ENCODE peak calls at places on chromosomes 1 and 21, in seven cellular contexts. C is stomach; D is activated CD8-positive, alpha-beta memory T cell treated with anti-CD3 and anti-CD28 coated beads, Interleukin-2, amount 50 U/mL, for 48 hours; V is GM12865; F is NCI-H510A; I is NCI-H748 treated with DMSO at 0.1 percent for 48 hours; Q is AG08395. S is an unnamed sample.

GRCh38 chr21:23218667-23219066 is 2220.5 kb downstream of the NCAM2 start:
- DNase-seq in C (no peak), D (no peak), V (no peak), F (no peak), I (no peak), Q (no peak), S (no peak)

GRCh38 chr1:211606914-211607751 is 28.2 kb upstream of the SLC30A1 start:
- DNase-seq in C (no peak), D (no peak), V (peak), F (no peak), I (no peak), Q (no peak), S (no peak)

GRCh38 chr1:161420763-161421455 is 53.2 kb upstream of the CFAP126 start:
- DNase-seq in C (no peak), D (no peak), V (no peak), F (no peak), I (peak), Q (no peak), S (peak)

GRCh38 chr21:37166733-37167132 is 93.7 kb downstream of the TTC3 start:
- DNase-seq in C (no peak), D (no peak), V (peak), F (no peak), I (no peak), Q (no peak), S (no peak)

GRCh38 chr1:172764378-172764777 is 105.5 kb downstream of the FASLG start:
- DNase-seq in C (peak), D (no peak), V (no peak), F (no peak), I (no peak), Q (no peak), S (no peak)

GRCh38 chr1:169634145-169634544 is 4.2 kb upstream of the SELP start:
- DNase-seq in C (no peak), D (no peak), V (no peak), F (no peak), I (no peak), Q (no peak), S (no peak)

GRCh38 chr1:4638347-4638734 is 16.1 kb upstream of the AJAP1 start:
- DNase-seq in C (no peak), D (no peak), V (no peak), F (no peak), I (no peak), Q (no peak), S (peak)

GRCh38 chr1:50423670-50424000 is 392 bp upstream of the DMRTA2 start:
- DNase-seq in C (no peak), D (peak), V (peak), F (no peak), I (no peak), Q (no peak), S (peak)

GRCh38 chr21:39863111-39863510 is 4.1 kb upstream of the PCP4 start:
- DNase-seq in C (peak), D (no peak), V (no peak), F (peak), I (peak), Q (no peak), S (no peak)

GRCh38 chr1:118101445-118101844 is 83.6 kb downstream of the SPAG17 start:
- DNase-seq in C (no peak), D (no peak), V (no peak), F (no peak), I (peak), Q (peak), S (no peak)

GRCh38 chr1:220751130-220751529 is 3.0 kb downstream of the MTARC2 start:
- DNase-seq in C (peak), D (no peak), V (no peak), F (no peak), I (no peak), Q (no peak), S (no peak)

GRCh38 chr1:68113961-68114360 is 63.5 kb upstream of the DIRAS3 start:
- DNase-seq in C (no peak), D (no peak), V (no peak), F (no peak), I (no peak), Q (no peak), S (no peak)

GRCh38 chr1:214567481-214567980 is 16.1 kb upstream of the PTPN14 start:
- DNase-seq in C (no peak), D (no peak), V (no peak), F (no peak), I (no peak), Q (no peak), S (no peak)

GRCh38 chr1:11938722-11939526 is 4.4 kb downstream of the PLOD1 start:
- DNase-seq in C (no peak), D (no peak), V (no peak), F (no peak), I (no peak), Q (no peak), S (peak)

GRCh38 chr1:65221638-65222421 is 73.8 kb downstream of the AK4 start:
- DNase-seq in C (no peak), D (no peak), V (no peak), F (no peak), I (peak), Q (no peak), S (no peak)

GRCh38 chr1:48016526-48016925 is 19.3 kb upstream of the TRABD2B start:
- DNase-seq in C (no peak), D (no peak), V (no peak), F (no peak), I (no peak), Q (no peak), S (no peak)

GRCh38 chr1:209704584-209704983 is at the start of gene HSD11B1:
- DNase-seq in C (peak), D (no peak), V (no peak), F (no peak), I (no peak), Q (peak), S (no peak)

GRCh38 chr1:24283326-24284155 is 35.6 kb upstream of the GRHL3 start:
- DNase-seq in C (no peak), D (no peak), V (no peak), F (no peak), I (no peak), Q (peak), S (peak)

GRCh38 chr1:151539321-151540020 is 638 bp upstream of the TUFT1 start:
- DNase-seq in C (peak), D (peak), V (peak), F (peak), I (peak), Q (peak), S (peak)

GRCh38 chr1:8267307-8267706 is 50.6 kb upstream of the SLC45A1 start:
- DNase-seq in C (no peak), D (no peak), V (no peak), F (no peak), I (no peak), Q (no peak), S (no peak)

GRCh38 chr21:43866659-43867331 is 1.8 kb downstream of the AGPAT3 start:
- DNase-seq in C (peak), D (peak), V (peak), F (no peak), I (no peak), Q (no peak), S (peak)

GRCh38 chr1:118136511-118136937 is 48.5 kb downstream of the SPAG17 start:
- DNase-seq in C (no peak), D (peak), V (peak), F (no peak), I (no peak), Q (peak), S (peak)

GRCh38 chr1:41314376-41314775 is 46.9 kb upstream of the FOXO6 start:
- DNase-seq in C (no peak), D (no peak), V (no peak), F (no peak), I (no peak), Q (no peak), S (no peak)

GRCh38 chr21:38277501-38278111 is 20.8 kb downstream of the KCNJ15 start:
- DNase-seq in C (no peak), D (no peak), V (no peak), F (no peak), I (no peak), Q (peak), S (peak)

GRCh38 chr1:161440312-161440894 is 64.9 kb upstream of the FCGR2A start:
- DNase-seq in C (peak), D (peak), V (peak), F (no peak), I (no peak), Q (peak), S (peak)